ENCODE peak calls at places on chromosome 9, in nine cellular contexts. R is neuronal stem cell; L is iPS-NIHi11; H is activated CD4-positive, alpha-beta T cell treated with anti-CD3 and anti-CD28 coated beads for 36 hours; D is activated CD8-positive, alpha-beta memory T cell treated with anti-CD3 and anti-CD28 coated beads for 24 hours; Q is stimulated activated CD4-positive, alpha-beta T cell treated with anti-CD3 and anti-CD28 coated beads, Interleukin-1b, Interleukin-23, amount 100 ng/mL, for 48 hours; S is Calu3; K is GM12891; A is astrocyte of the spinal cord. P is an unnamed sample.

GRCh38 chr9:84111726-84112125 is 131.1 kb downstream of the RMI1 start:
- DNase-seq in R (no peak), L (no peak), H (no peak), D (no peak), Q (no peak), S (no peak), K (no peak), A (peak; percentile 33), P (peak; percentile 92)

GRCh38 chr9:122217640-122218039 is 11.1 kb downstream of the LHX6 start:
- DNase-seq in R (no peak), L (no peak), H (no peak), D (no peak), Q (no peak), S (no peak), K (no peak), A (no peak), P (no peak)

GRCh38 chr9:89605181-89606048 is 603 bp downstream of the GADD45G start:
- DNase-seq in R (peak; percentile 33), L (peak; percentile 50), H (peak; percentile 84), D (peak; percentile 82), Q (peak; percentile 71), S (peak; percentile 41), K (no peak), A (peak; percentile 43), P (peak; percentile 61)

GRCh38 chr9:1032181-1032580 is 18.0 kb upstream of the DMRT2 start:
- DNase-seq in R (no peak), L (no peak), H (no peak), D (no peak), Q (no peak), S (no peak), K (no peak), A (no peak), P (peak; percentile 98)

GRCh38 chr9:128861501-128861900 is 20.2 kb downstream of the KYAT1 start:
- DNase-seq in R (no peak), L (no peak), H (no peak), D (no peak), Q (no peak), S (no peak), K (no peak), A (no peak), P (no peak)

GRCh38 chr9:7056237-7056636 is 298.5 kb downstream of the KDM4C start:
- DNase-seq in R (no peak), L (no peak), H (no peak), D (no peak), Q (no peak), S (no peak), K (no peak), A (no peak), P (no peak)

GRCh38 chr9:134544388-134545212 is 97.0 kb upstream of the COL5A1 start:
- DNase-seq in R (peak; percentile 57), L (peak; percentile 68), H (no peak), D (no peak), Q (no peak), S (peak; percentile 36), K (no peak), A (peak; percentile 78), P (peak; percentile 68)

GRCh38 chr9:68851657-68852056 is 146.6 kb downstream of the PIP5K1B start:
- DNase-seq in R (no peak), L (no peak), H (no peak), D (no peak), Q (no peak), S (no peak), K (no peak), A (no peak), P (peak; percentile 89)

GRCh38 chr9:127763918-127764384 is 14.5 kb downstream of the SH2D3C start:
- DNase-seq in R (peak; percentile 35), L (peak; percentile 47), H (peak; percentile 69), D (peak; percentile 64), Q (no peak), S (peak; percentile 35), K (no peak), A (no peak), P (peak; percentile 68)

GRCh38 chr9:33133186-33133585 is 34.0 kb downstream of the B4GALT1 start:
- DNase-seq in R (no peak), L (no peak), H (no peak), D (no peak), Q (no peak), S (no peak), K (no peak), A (no peak), P (no peak)

GRCh38 chr9:121599186-121599871 is 52.1 kb upstream of the DAB2IP start:
- DNase-seq in R (peak; percentile 84), L (peak; percentile 98), H (peak; percentile 11), D (no peak), Q (no peak), S (peak; percentile 90), K (peak; percentile 47), A (no peak), P (peak; percentile 91)

GRCh38 chr9:18368206-18368605 is 105.7 kb upstream of the ADAMTSL1 start:
- DNase-seq in R (no peak), L (no peak), H (no peak), D (no peak), Q (no peak), S (no peak), K (no peak), A (no peak), P (no peak)

GRCh38 chr9:77305622-77306365 is 128.5 kb downstream of the VPS13A start:
- DNase-seq in R (no peak), L (no peak), H (no peak), D (no peak), Q (no peak), S (no peak), K (no peak), A (no peak), P (no peak)

GRCh38 chr9:87586731-87587355 is 89.2 kb downstream of the DAPK1 start:
- DNase-seq in R (no peak), L (no peak), H (no peak), D (no peak), Q (no peak), S (no peak), K (no peak), A (no peak), P (no peak)

GRCh38 chr9:97271292-97271691 is 36.2 kb upstream of the CCDC180 start:
- DNase-seq in R (no peak), L (no peak), H (no peak), D (no peak), Q (no peak), S (no peak), K (no peak), A (no peak), P (no peak)

GRCh38 chr9:99822596-99823391 is 1.1 kb downstream of the NR4A3 start:
- DNase-seq in R (peak; percentile 69), L (peak; percentile 57), H (peak; percentile 77), D (peak; percentile 66), Q (peak; percentile 51), S (no peak), K (peak; percentile 25), A (peak; percentile 66), P (peak; percentile 66)

GRCh38 chr9:76912631-76913275 is 6.8 kb upstream of the PRUNE2 start:
- DNase-seq in R (no peak), L (no peak), H (no peak), D (no peak), Q (no peak), S (no peak), K (no peak), A (peak; percentile 82), P (peak; percentile 11)

GRCh38 chr9:131738838-131739191 is 1.1 kb downstream of the RAPGEF1 start:
- DNase-seq in R (no peak), L (peak; percentile 53), H (peak; percentile 48), D (no peak), Q (no peak), S (peak; percentile 11), K (no peak), A (no peak), P (no peak)

GRCh38 chr9:134364391-134365114 is 38.3 kb downstream of the RXRA start:
- DNase-seq in R (no peak), L (no peak), H (peak; percentile 42), D (no peak), Q (no peak), S (no peak), K (no peak), A (no peak), P (no peak)

GRCh38 chr9:89213481-89213880 is 34.9 kb upstream of the SHC3 start:
- DNase-seq in R (no peak), L (no peak), H (no peak), D (no peak), Q (no peak), S (no peak), K (no peak), A (no peak), P (no peak)

GRCh38 chr9:96014078-96014477 is 138.6 kb downstream of the ERCC6L2 start:
- DNase-seq in R (no peak), L (no peak), H (peak; percentile 63), D (peak; percentile 76), Q (peak; percentile 50), S (no peak), K (no peak), A (no peak), P (no peak)

GRCh38 chr9:29625292-29625731 is 2052.0 kb upstream of the C9orf72 start:
- DNase-seq in R (no peak), L (no peak), H (no peak), D (no peak), Q (no peak), S (no peak), K (no peak), A (peak; percentile 59), P (peak; percentile 7)

GRCh38 chr9:98241357-98242104 is 13.9 kb downstream of the TBC1D2 start:
- DNase-seq in R (no peak), L (peak; percentile 50), H (no peak), D (no peak), Q (no peak), S (no peak), K (no peak), A (no peak), P (no peak)

GRCh38 chr9:129779560-129780190 is 23.3 kb upstream of the TOR1B start:
- DNase-seq in R (no peak), L (no peak), H (no peak), D (no peak), Q (no peak), S (no peak), K (no peak), A (no peak), P (no peak)

GRCh38 chr9:99211746-99212145 is 10.0 kb downstream of the ALG2 start:
- DNase-seq in R (no peak), L (no peak), H (no peak), D (no peak), Q (no peak), S (no peak), K (no peak), A (no peak), P (no peak)

GRCh38 chr9:127283917-127284316 is 19.3 kb downstream of the GARNL3 start:
- DNase-seq in R (no peak), L (peak; percentile 30), H (peak; percentile 46), D (no peak), Q (peak; percentile 9), S (peak; percentile 6), K (no peak), A (peak; percentile 48), P (peak; percentile 14)

GRCh38 chr9:69044226-69045219 is 9.0 kb downstream of the FXN start:
- DNase-seq in R (no peak), L (peak; percentile 43), H (peak; percentile 13), D (no peak), Q (no peak), S (peak; percentile 15), K (no peak), A (peak; percentile 80), P (no peak)

GRCh38 chr9:98584059-98584458 is 124.7 kb downstream of the GABBR2 start:
- DNase-seq in R (no peak), L (no peak), H (peak; percentile 12), D (peak; percentile 24), Q (no peak), S (no peak), K (no peak), A (no peak), P (no peak)

P was measured in SJCRH30.